ENCODE peak calls at places on chromosomes 3 and 15, in four cellular contexts. X is NCI-H1436; D is Daoy; R is activated naive CD4-positive, alpha-beta T cell treated with anti-CD3 and anti-CD28 coated beads, Interleukin-2, amount 10 ng/mL, durations not matched to agents 7 days and 5 days. V is an unnamed sample.

GRCh38 chr15:61907753-61908086 is 152.5 kb downstream of the VPS13C start:
- DNase-seq in D (no peak), X (no peak), R (no peak), V (no peak)

GRCh38 chr3:127970966-127971592 is 56.0 kb downstream of the KBTBD12 start:
- DNase-seq in R (peak; percentile 32), D (peak; percentile 57), X (peak; percentile 37), V (peak; percentile 27)

GRCh38 chr15:94230436-94230885 is 900 bp upstream of the MCTP2 start:
- DNase-seq in R (no peak), D (no peak), X (no peak), V (no peak)

GRCh38 chr3:126186749-126187148 is 6.4 kb upstream of the ALDH1L1 start:
- DNase-seq in X (no peak), D (no peak), R (no peak), V (no peak)

GRCh38 chr3:2823016-2823415 is 287.2 kb downstream of the IL5RA start:
- DNase-seq in X (no peak), D (peak; percentile 79), R (no peak), V (no peak)

GRCh38 chr3:22858486-22858885 is 344.6 kb upstream of the UBE2E2 start:
- DNase-seq in X (no peak), R (no peak), D (no peak), V (no peak)

GRCh38 chr15:75836953-75837321 is 6.3 kb upstream of the UBE2Q2 start:
- DNase-seq in X (no peak), D (peak; percentile 89), R (peak; percentile 67), V (no peak)

GRCh38 chr15:75688278-75688557 is 24.4 kb downstream of the CSPG4 start:
- DNase-seq in D (no peak), R (no peak), X (no peak), V (no peak)

GRCh38 chr3:155262295-155262694 is 31.2 kb downstream of the STRIT1 start:
- DNase-seq in R (no peak), D (no peak), X (no peak), V (no peak)

GRCh38 chr15:37819191-37819590 is 115.2 kb upstream of the TMCO5A start:
- DNase-seq in R (no peak), X (no peak), D (no peak), V (no peak)

GRCh38 chr3:184742676-184743135 is 30.8 kb upstream of the MAGEF1 start:
- DNase-seq in D (no peak), X (no peak), R (no peak), V (no peak)

V was measured in left colon.